ENCODE peak calls at places on chromosome 12, in seven cellular contexts. One of them, this sample, is unnamed.

GRCh38 chr12:123089125-123089524 is 61.8 kb downstream of the PITPNM2 start:
- ATAC-seq in activated CD4-positive, alpha-beta T cell treated with anti-CD3 and anti-CD28 coated beads for 36 hours: no peak
- ATAC-seq in PC-3: no peak
- ATAC-seq in natural killer cell: no peak
- ATAC-seq in right cardiac atrium: no peak
- ATAC-seq in left cardiac atrium: no peak
- ATAC-seq in heart left ventricle: no peak
- ATAC-seq in this sample: no peak

GRCh38 chr12:74537126-74537706 is 419 bp upstream of the ATXN7L3B start:
- ATAC-seq in activated CD4-positive, alpha-beta T cell treated with anti-CD3 and anti-CD28 coated beads for 36 hours: peak
- ATAC-seq in PC-3: peak
- ATAC-seq in natural killer cell: peak
- ATAC-seq in right cardiac atrium: peak
- ATAC-seq in left cardiac atrium: peak
- ATAC-seq in heart left ventricle: no peak
- ATAC-seq in this sample: peak

GRCh38 chr12:132154341-132154761 is 10.1 kb downstream of the NOC4L start:
- ATAC-seq in activated CD4-positive, alpha-beta T cell treated with anti-CD3 and anti-CD28 coated beads for 36 hours: no peak
- ATAC-seq in PC-3: no peak
- ATAC-seq in natural killer cell: no peak
- ATAC-seq in right cardiac atrium: no peak
- ATAC-seq in left cardiac atrium: no peak
- ATAC-seq in heart left ventricle: no peak
- ATAC-seq in this sample: no peak

GRCh38 chr12:127108360-127109215 is 1158.4 kb upstream of the TMEM132C start:
- ATAC-seq in activated CD4-positive, alpha-beta T cell treated with anti-CD3 and anti-CD28 coated beads for 36 hours: peak
- ATAC-seq in PC-3: peak
- ATAC-seq in natural killer cell: peak
- ATAC-seq in right cardiac atrium: peak
- ATAC-seq in left cardiac atrium: peak
- ATAC-seq in heart left ventricle: peak
- ATAC-seq in this sample: peak

GRCh38 chr12:121214855-121215745 is 5.2 kb downstream of the P2RX4 start:
- ATAC-seq in activated CD4-positive, alpha-beta T cell treated with anti-CD3 and anti-CD28 coated beads for 36 hours: peak
- ATAC-seq in PC-3: peak
- ATAC-seq in natural killer cell: peak
- ATAC-seq in right cardiac atrium: peak
- ATAC-seq in left cardiac atrium: no peak
- ATAC-seq in heart left ventricle: peak
- ATAC-seq in this sample: peak

GRCh38 chr12:99498756-99499155 is 148.8 kb upstream of the GARIN6 start:
- ATAC-seq in activated CD4-positive, alpha-beta T cell treated with anti-CD3 and anti-CD28 coated beads for 36 hours: no peak
- ATAC-seq in PC-3: peak
- ATAC-seq in natural killer cell: no peak
- ATAC-seq in right cardiac atrium: no peak
- ATAC-seq in left cardiac atrium: no peak
- ATAC-seq in heart left ventricle: no peak
- ATAC-seq in this sample: no peak

GRCh38 chr12:125069616-125070015 is 4.4 kb downstream of the AACS start:
- ATAC-seq in activated CD4-positive, alpha-beta T cell treated with anti-CD3 and anti-CD28 coated beads for 36 hours: no peak
- ATAC-seq in PC-3: no peak
- ATAC-seq in natural killer cell: no peak
- ATAC-seq in right cardiac atrium: no peak
- ATAC-seq in left cardiac atrium: peak
- ATAC-seq in heart left ventricle: peak
- ATAC-seq in this sample: no peak

GRCh38 chr12:132153501-132154340 is 9.5 kb downstream of the NOC4L start:
- ATAC-seq in activated CD4-positive, alpha-beta T cell treated with anti-CD3 and anti-CD28 coated beads for 36 hours: peak
- ATAC-seq in PC-3: peak
- ATAC-seq in natural killer cell: peak
- ATAC-seq in right cardiac atrium: peak
- ATAC-seq in left cardiac atrium: peak
- ATAC-seq in heart left ventricle: peak
- ATAC-seq in this sample: peak

GRCh38 chr12:113407931-113408585 is 4.4 kb upstream of the SDS start:
- ATAC-seq in activated CD4-positive, alpha-beta T cell treated with anti-CD3 and anti-CD28 coated beads for 36 hours: no peak
- ATAC-seq in PC-3: peak
- ATAC-seq in natural killer cell: no peak
- ATAC-seq in right cardiac atrium: no peak
- ATAC-seq in left cardiac atrium: no peak
- ATAC-seq in heart left ventricle: no peak
- ATAC-seq in this sample: no peak

GRCh38 chr12:116026768-116027550 is 250.5 kb downstream of the MED13L start:
- ATAC-seq in activated CD4-positive, alpha-beta T cell treated with anti-CD3 and anti-CD28 coated beads for 36 hours: peak
- ATAC-seq in PC-3: peak
- ATAC-seq in natural killer cell: peak
- ATAC-seq in right cardiac atrium: no peak
- ATAC-seq in left cardiac atrium: no peak
- ATAC-seq in heart left ventricle: no peak
- ATAC-seq in this sample: no peak

GRCh38 chr12:70854138-70854537 is 66.4 kb downstream of the PTPRR start:
- ATAC-seq in activated CD4-positive, alpha-beta T cell treated with anti-CD3 and anti-CD28 coated beads for 36 hours: no peak
- ATAC-seq in PC-3: no peak
- ATAC-seq in natural killer cell: no peak
- ATAC-seq in right cardiac atrium: no peak
- ATAC-seq in left cardiac atrium: peak
- ATAC-seq in heart left ventricle: no peak
- ATAC-seq in this sample: peak

GRCh38 chr12:14619731-14620501 is 52.2 kb upstream of the PLBD1 start:
- ATAC-seq in activated CD4-positive, alpha-beta T cell treated with anti-CD3 and anti-CD28 coated beads for 36 hours: no peak
- ATAC-seq in PC-3: no peak
- ATAC-seq in natural killer cell: no peak
- ATAC-seq in right cardiac atrium: no peak
- ATAC-seq in left cardiac atrium: no peak
- ATAC-seq in heart left ventricle: no peak
- ATAC-seq in this sample: no peak

GRCh38 chr12:121980211-121980891 is 41.3 kb upstream of the BCL7A start:
- ATAC-seq in activated CD4-positive, alpha-beta T cell treated with anti-CD3 and anti-CD28 coated beads for 36 hours: peak
- ATAC-seq in PC-3: no peak
- ATAC-seq in natural killer cell: peak
- ATAC-seq in right cardiac atrium: no peak
- ATAC-seq in left cardiac atrium: peak
- ATAC-seq in heart left ventricle: peak
- ATAC-seq in this sample: no peak

GRCh38 chr12:29041621-29042020 is 107.5 kb upstream of the FAR2 start:
- ATAC-seq in activated CD4-positive, alpha-beta T cell treated with anti-CD3 and anti-CD28 coated beads for 36 hours: no peak
- ATAC-seq in PC-3: peak
- ATAC-seq in natural killer cell: no peak
- ATAC-seq in right cardiac atrium: no peak
- ATAC-seq in left cardiac atrium: no peak
- ATAC-seq in heart left ventricle: no peak
- ATAC-seq in this sample: no peak

GRCh38 chr12:27864521-27864920 is 84.5 kb upstream of the MANSC4 start:
- ATAC-seq in activated CD4-positive, alpha-beta T cell treated with anti-CD3 and anti-CD28 coated beads for 36 hours: peak
- ATAC-seq in PC-3: peak
- ATAC-seq in natural killer cell: no peak
- ATAC-seq in right cardiac atrium: no peak
- ATAC-seq in left cardiac atrium: no peak
- ATAC-seq in heart left ventricle: no peak
- ATAC-seq in this sample: no peak

GRCh38 chr12:66275040-66275439 is 27.3 kb upstream of the HELB start:
- ATAC-seq in activated CD4-positive, alpha-beta T cell treated with anti-CD3 and anti-CD28 coated beads for 36 hours: peak
- ATAC-seq in PC-3: no peak
- ATAC-seq in natural killer cell: no peak
- ATAC-seq in right cardiac atrium: no peak
- ATAC-seq in left cardiac atrium: no peak
- ATAC-seq in heart left ventricle: no peak
- ATAC-seq in this sample: no peak

GRCh38 chr12:92729773-92730305 is 27.1 kb downstream of the PLEKHG7 start:
- ATAC-seq in activated CD4-positive, alpha-beta T cell treated with anti-CD3 and anti-CD28 coated beads for 36 hours: no peak
- ATAC-seq in PC-3: no peak
- ATAC-seq in natural killer cell: no peak
- ATAC-seq in right cardiac atrium: no peak
- ATAC-seq in left cardiac atrium: no peak
- ATAC-seq in heart left ventricle: no peak
- ATAC-seq in this sample: no peak

GRCh38 chr12:42343721-42344120 is 17.8 kb downstream of the PPHLN1 start:
- ATAC-seq in activated CD4-positive, alpha-beta T cell treated with anti-CD3 and anti-CD28 coated beads for 36 hours: peak
- ATAC-seq in PC-3: no peak
- ATAC-seq in natural killer cell: no peak
- ATAC-seq in right cardiac atrium: no peak
- ATAC-seq in left cardiac atrium: no peak
- ATAC-seq in heart left ventricle: no peak
- ATAC-seq in this sample: no peak

GRCh38 chr12:169528-170360 is 44.2 kb downstream of the SLC6A12 start:
- ATAC-seq in activated CD4-positive, alpha-beta T cell treated with anti-CD3 and anti-CD28 coated beads for 36 hours: peak
- ATAC-seq in PC-3: no peak
- ATAC-seq in natural killer cell: no peak
- ATAC-seq in right cardiac atrium: no peak
- ATAC-seq in left cardiac atrium: no peak
- ATAC-seq in heart left ventricle: no peak
- ATAC-seq in this sample: no peak

GRCh38 chr12:94779520-94779919 is 129.2 kb upstream of the TMCC3 start:
- ATAC-seq in activated CD4-positive, alpha-beta T cell treated with anti-CD3 and anti-CD28 coated beads for 36 hours: no peak
- ATAC-seq in PC-3: no peak
- ATAC-seq in natural killer cell: no peak
- ATAC-seq in right cardiac atrium: peak
- ATAC-seq in left cardiac atrium: no peak
- ATAC-seq in heart left ventricle: no peak
- ATAC-seq in this sample: no peak

GRCh38 chr12:131092911-131093901 is 139.5 kb downstream of the ADGRD1 start:
- ATAC-seq in activated CD4-positive, alpha-beta T cell treated with anti-CD3 and anti-CD28 coated beads for 36 hours: peak
- ATAC-seq in PC-3: peak
- ATAC-seq in natural killer cell: no peak
- ATAC-seq in right cardiac atrium: no peak
- ATAC-seq in left cardiac atrium: no peak
- ATAC-seq in heart left ventricle: no peak
- ATAC-seq in this sample: no peak

This sample was measured in gastroesophageal sphincter.